ENCODE peak calls at places on chromosomes 12 and 14, in six cellular contexts. G is HCEC 1CT; M is A673; I is gastrocnemius medialis; Y is activated CD4-positive, CD25-positive, alpha-beta regulatory T cell treated with anti-CD3 and anti-CD28 coated beads, Interleukin-2, amount 50 U/mL, for 16 hours; J is LoVo. C is an unnamed sample.

GRCh38 chr14:28765907-28766504 is 581 bp upstream of the FOXG1 start:
- DNase-seq in G (no peak), M (no peak), I (no peak), Y (no peak), J (no peak), C (no peak)

GRCh38 chr12:121400332-121401139 is 618 bp downstream of the RNF34 start:
- DNase-seq in G (peak), M (peak), I (peak), Y (peak), J (peak), C (peak)

GRCh38 chr14:55152052-55152753 is 23.2 kb downstream of the LGALS3 start:
- DNase-seq in G (peak), M (no peak), I (no peak), Y (no peak), J (no peak), C (no peak)

GRCh38 chr14:45651906-45652305 is 398.9 kb upstream of the MIS18BP1 start:
- DNase-seq in G (no peak), M (no peak), I (no peak), Y (no peak), J (no peak), C (no peak)

GRCh38 chr12:31944299-31944698 is 14.9 kb upstream of the RESF1 start:
- DNase-seq in G (no peak), M (no peak), I (no peak), Y (no peak), J (no peak), C (no peak)

GRCh38 chr14:98916036-98916435 is 356.0 kb downstream of the BCL11B start:
- DNase-seq in G (no peak), M (no peak), I (no peak), Y (no peak), J (no peak), C (no peak)

GRCh38 chr14:79809849-79810612 is 401.3 kb downstream of the DIO2 start:
- DNase-seq in G (peak), M (peak), I (no peak), Y (no peak), J (peak), C (peak)

GRCh38 chr12:14317362-14318146 is 47.9 kb upstream of the ATF7IP start:
- DNase-seq in G (no peak), M (peak), I (no peak), Y (no peak), J (no peak), C (no peak)

GRCh38 chr12:53804429-53804828 is 52.6 kb upstream of the CISTR start:
- DNase-seq in G (no peak), M (no peak), I (no peak), Y (no peak), J (no peak), C (peak)

GRCh38 chr12:61525331-61525730 is 734.9 kb upstream of the USP15 start:
- DNase-seq in G (no peak), M (peak), I (no peak), Y (no peak), J (no peak), C (no peak)

GRCh38 chr12:72338437-72338836 is 66.3 kb downstream of the TRHDE start:
- DNase-seq in G (no peak), M (no peak), I (no peak), Y (no peak), J (no peak), C (no peak)

GRCh38 chr12:117470804-117471203 is 109.4 kb upstream of the NOS1 start:
- DNase-seq in G (no peak), M (no peak), I (no peak), Y (no peak), J (no peak), C (no peak)

GRCh38 chr12:20513189-20513588 is 144.9 kb downstream of the PDE3A start:
- DNase-seq in G (peak), M (no peak), I (no peak), Y (no peak), J (no peak), C (no peak)

GRCh38 chr14:55807059-55807499 is 227.1 kb downstream of the KTN1 start:
- DNase-seq in G (no peak), M (peak), I (peak), Y (peak), J (peak), C (peak)

GRCh38 chr12:59403259-59403932 is 192.4 kb upstream of the SLC16A7 start:
- DNase-seq in G (peak), M (peak), I (no peak), Y (no peak), J (peak), C (peak)

GRCh38 chr12:43284441-43284840 is 267.6 kb downstream of the ADAMTS20 start:
- DNase-seq in G (no peak), M (no peak), I (no peak), Y (no peak), J (no peak), C (no peak)

GRCh38 chr12:9687228-9687627 is 17.7 kb downstream of the CLEC2D start:
- DNase-seq in G (peak), M (peak), I (no peak), Y (no peak), J (no peak), C (peak)

GRCh38 chr14:75470238-75470797 is 42.5 kb downstream of the JDP2 start:
- DNase-seq in G (no peak), M (no peak), I (no peak), Y (no peak), J (no peak), C (no peak)

GRCh38 chr12:59624732-59625455 is 29.1 kb downstream of the SLC16A7 start:
- DNase-seq in G (no peak), M (no peak), I (no peak), Y (no peak), J (no peak), C (no peak)

GRCh38 chr12:121610239-121611149 is 15.8 kb upstream of the ORAI1 start:
- DNase-seq in G (peak), M (no peak), I (peak), Y (no peak), J (no peak), C (no peak)

GRCh38 chr14:76872796-76873432 is 46.7 kb downstream of the LRRC74A start:
- DNase-seq in G (peak), M (peak), I (no peak), Y (peak), J (peak), C (peak)